ENCODE peak calls at places on chromosomes 3 and 15, in eight cellular contexts. T, S, V, C, Q, D, B and X are unnamed samples.

GRCh38 chr15:71538922-71539321 is 271.4 kb upstream of the NR2E3 start:
- DNase-seq in V (no peak), B (no peak), Q (no peak), D (no peak), T (no peak), C (no peak), S (no peak), X (no peak)

GRCh38 chr3:170529346-170529745 is 56.5 kb downstream of the SLC7A14 start:
- DNase-seq in C (no peak), D (no peak), S (no peak), T (no peak), V (no peak), Q (no peak), B (no peak), X (no peak)

GRCh38 chr3:41210966-41211365 is 11.7 kb downstream of the CTNNB1 start:
- DNase-seq in S (no peak), B (no peak), C (no peak), V (no peak), D (no peak), T (no peak), Q (no peak), X (no peak)

GRCh38 chr3:18743761-18744160 is 318.6 kb upstream of the SATB1 start:
- DNase-seq in S (no peak), V (no peak), B (no peak), T (no peak), D (no peak), Q (no peak), C (no peak), X (no peak)

GRCh38 chr3:124569761-124570160 is 160.5 kb upstream of the UMPS start:
- DNase-seq in D (no peak), S (no peak), C (no peak), Q (no peak), V (no peak), B (no peak), T (no peak), X (peak; percentile 19)

GRCh38 chr3:97815149-97815917 is 6.5 kb upstream of the CRYBG3 start:
- DNase-seq in S (no peak), D (no peak), C (no peak), V (no peak), B (no peak), Q (no peak), T (no peak), X (peak; percentile 75)

GRCh38 chr15:29849716-29850115 is 27.4 kb upstream of the TJP1 start:
- DNase-seq in C (no peak), B (no peak), D (no peak), T (no peak), Q (no peak), S (no peak), V (no peak), X (no peak)

GRCh38 chr3:14505803-14506500 is 34.2 kb downstream of the GRIP2 start:
- DNase-seq in V (no peak), T (no peak), Q (no peak), S (no peak), D (peak; percentile 17), B (no peak), C (peak; percentile 57), X (no peak)

GRCh38 chr3:117006123-117006522 is 296.5 kb downstream of the TUSC7 start:
- DNase-seq in D (no peak), Q (no peak), V (no peak), T (no peak), S (no peak), C (no peak), B (no peak), X (no peak)

GRCh38 chr15:57496946-57497944 is 94.5 kb upstream of the MYZAP start:
- DNase-seq in T (peak; percentile 16), C (no peak), V (no peak), D (no peak), Q (no peak), S (no peak), B (peak; percentile 64), X (peak; percentile 75)

GRCh38 chr3:106339551-106339950 is 470.7 kb upstream of the CBLB start:
- DNase-seq in C (no peak), Q (no peak), T (no peak), S (no peak), D (no peak), B (no peak), V (no peak), X (no peak)

GRCh38 chr3:24493951-24494615 is 567 bp downstream of the THRB start:
- DNase-seq in B (peak; percentile 76), S (no peak), C (peak; percentile 93), Q (peak; percentile 59), T (peak; percentile 37), D (peak; percentile 94), V (peak; percentile 20), X (peak; percentile 69)
- TF ChIP-seq CTCF in B (no peak), S (no peak), C (no peak), Q (no peak), T (no peak), D (no peak), V (no peak), X (no peak)

GRCh38 chr15:51736069-51736468 is 1.4 kb downstream of the LYSMD2 start:
- DNase-seq in V (no peak), T (no peak), C (no peak), Q (peak; percentile 37), B (no peak), S (no peak), D (no peak), X (no peak)

GRCh38 chr15:51735211-51735610 is 2.2 kb downstream of the LYSMD2 start:
- DNase-seq in D (no peak), Q (no peak), B (no peak), V (no peak), C (no peak), S (no peak), T (no peak), X (no peak)

GRCh38 chr15:51736646-51737537 is 563 bp downstream of the LYSMD2 start:
- DNase-seq in Q (peak; percentile 24), T (peak; percentile 50), S (no peak), B (peak; percentile 56), D (peak; percentile 75), C (peak; percentile 80), V (peak; percentile 23), X (peak; percentile 38)

GRCh38 chr15:51737538-51738305 is at the start of gene LYSMD2:
- DNase-seq in Q (peak; percentile 76), T (peak; percentile 54), D (peak; percentile 88), V (peak; percentile 71), S (no peak), B (peak; percentile 77), C (peak; percentile 94), X (peak; percentile 75)

DNA sequence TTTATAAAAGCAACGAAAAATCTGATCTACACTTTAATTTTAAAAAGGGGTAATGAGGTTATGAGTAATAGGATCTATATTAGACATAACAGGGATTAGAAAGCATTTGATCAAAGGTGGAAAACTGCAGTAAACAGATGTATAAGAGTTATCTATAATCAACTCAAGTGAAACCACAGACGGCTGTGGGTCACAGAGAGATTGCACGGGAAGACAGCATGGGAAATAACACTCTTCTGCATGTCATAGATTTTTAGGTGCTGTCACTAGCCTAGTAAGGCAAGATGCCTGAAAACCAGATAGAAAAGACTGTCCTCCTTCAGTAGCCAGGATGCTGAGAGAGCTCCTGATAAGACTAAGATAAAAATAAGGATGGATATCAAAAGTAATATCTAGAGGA is 1.8 kb downstream of the LYSMD2 start:
- DNase-seq in S (no peak), T (no peak), C (no peak), B (no peak), V (no peak), D (no peak), Q (no peak), X (no peak)
- H3K4me3 ChIP-seq in S (no peak overlapping the region), T (no peak overlapping the region), C (peak overlapping the region; percentile 15), B (no peak overlapping the region), V (no peak overlapping the region), D (no peak overlapping the region), Q (no peak overlapping the region), X (no peak overlapping the region)

GRCh38 chr3:99920530-99921376 is 103.1 kb downstream of the CMSS1 start:
- DNase-seq in C (peak; percentile 63), V (peak; percentile 66), T (peak; percentile 33), S (no peak), Q (peak; percentile 65), D (peak; percentile 76), B (peak; percentile 68), X (peak; percentile 35)
- H3K27ac ChIP-seq in C (no peak overlapping the region), V (peak overlapping the region; percentile 65), T (peak overlapping the region; percentile 25), S (peak overlapping the region; percentile 54), Q (no peak overlapping the region), D (peak overlapping the region; percentile 85), B (peak overlapping the region; percentile 9), X (peak overlapping the region; percentile 62)

GRCh38 chr3:123314409-123315270 is 112.9 kb downstream of the SEC22A start:
- DNase-seq in B (no peak), D (peak; percentile 30), V (no peak), T (no peak), S (no peak), Q (no peak), C (peak; percentile 26), X (no peak)
- TF ChIP-seq CTCF in B (no peak), D (no peak), V (no peak), T (no peak), S (no peak), Q (no peak), C (no peak), X (no peak)